ENCODE peak calls at places on chromosome 17, in nine cellular contexts. One of them, this sample, is unnamed.

GRCh38 chr17:77649717-77650211 is 308.7 kb upstream of the TNRC6C start:
- DNase-seq in HFF-Myc: peak
- DNase-seq in AG20443: no peak
- DNase-seq in heart left ventricle: no peak
- DNase-seq in upper lobe of left lung: no peak
- DNase-seq in right cardiac atrium: no peak
- DNase-seq in IMR-90: no peak
- DNase-seq in tibial artery: no peak
- DNase-seq in stimulated activated CD4-positive, alpha-beta T cell treated with anti-CD3 and anti-CD28 coated beads, Interleukin-2, amount 100 ng/mL, for 48 hours: no peak
- DNase-seq in this sample: no peak

GRCh38 chr17:34626141-34626681 is 46.8 kb downstream of the TMEM132E start:
- DNase-seq in HFF-Myc: no peak
- DNase-seq in AG20443: no peak
- DNase-seq in heart left ventricle: no peak
- DNase-seq in upper lobe of left lung: peak
- DNase-seq in right cardiac atrium: no peak
- DNase-seq in IMR-90: no peak
- DNase-seq in tibial artery: no peak
- DNase-seq in stimulated activated CD4-positive, alpha-beta T cell treated with anti-CD3 and anti-CD28 coated beads, Interleukin-2, amount 100 ng/mL, for 48 hours: no peak
- DNase-seq in this sample: no peak

GRCh38 chr17:57608369-57609124 is 136.6 kb downstream of the CCDC182 start:
- DNase-seq in HFF-Myc: no peak
- DNase-seq in AG20443: no peak
- DNase-seq in heart left ventricle: no peak
- DNase-seq in upper lobe of left lung: no peak
- DNase-seq in right cardiac atrium: no peak
- DNase-seq in IMR-90: no peak
- DNase-seq in tibial artery: no peak
- DNase-seq in stimulated activated CD4-positive, alpha-beta T cell treated with anti-CD3 and anti-CD28 coated beads, Interleukin-2, amount 100 ng/mL, for 48 hours: no peak
- DNase-seq in this sample: no peak

GRCh38 chr17:49409066-49409465 is 5.6 kb downstream of the PHB1 start:
- DNase-seq in HFF-Myc: no peak
- DNase-seq in AG20443: no peak
- DNase-seq in heart left ventricle: no peak
- DNase-seq in upper lobe of left lung: no peak
- DNase-seq in right cardiac atrium: no peak
- DNase-seq in IMR-90: no peak
- DNase-seq in tibial artery: no peak
- DNase-seq in stimulated activated CD4-positive, alpha-beta T cell treated with anti-CD3 and anti-CD28 coated beads, Interleukin-2, amount 100 ng/mL, for 48 hours: no peak
- DNase-seq in this sample: no peak

GRCh38 chr17:15249487-15249886 is 15.6 kb downstream of the PMP22 start:
- DNase-seq in HFF-Myc: no peak
- DNase-seq in AG20443: no peak
- DNase-seq in heart left ventricle: no peak
- DNase-seq in upper lobe of left lung: no peak
- DNase-seq in right cardiac atrium: no peak
- DNase-seq in IMR-90: no peak
- DNase-seq in tibial artery: no peak
- DNase-seq in stimulated activated CD4-positive, alpha-beta T cell treated with anti-CD3 and anti-CD28 coated beads, Interleukin-2, amount 100 ng/mL, for 48 hours: no peak
- DNase-seq in this sample: no peak

GRCh38 chr17:1486802-1487695 is 5.4 kb downstream of the MYO1C start:
- DNase-seq in HFF-Myc: no peak
- DNase-seq in AG20443: peak
- DNase-seq in heart left ventricle: peak
- DNase-seq in upper lobe of left lung: peak
- DNase-seq in right cardiac atrium: peak
- DNase-seq in IMR-90: no peak
- DNase-seq in tibial artery: peak
- DNase-seq in stimulated activated CD4-positive, alpha-beta T cell treated with anti-CD3 and anti-CD28 coated beads, Interleukin-2, amount 100 ng/mL, for 48 hours: peak
- DNase-seq in this sample: peak

GRCh38 chr17:38660097-38661026 is 14.4 kb downstream of the EPOP start:
- DNase-seq in HFF-Myc: no peak
- DNase-seq in AG20443: peak
- DNase-seq in heart left ventricle: no peak
- DNase-seq in upper lobe of left lung: no peak
- DNase-seq in right cardiac atrium: no peak
- DNase-seq in IMR-90: no peak
- DNase-seq in tibial artery: no peak
- DNase-seq in stimulated activated CD4-positive, alpha-beta T cell treated with anti-CD3 and anti-CD28 coated beads, Interleukin-2, amount 100 ng/mL, for 48 hours: no peak
- DNase-seq in this sample: no peak

GRCh38 chr17:50459756-50460155 is 8.9 kb downstream of the CHAD start:
- DNase-seq in HFF-Myc: no peak
- DNase-seq in AG20443: peak
- DNase-seq in heart left ventricle: no peak
- DNase-seq in upper lobe of left lung: no peak
- DNase-seq in right cardiac atrium: no peak
- DNase-seq in IMR-90: no peak
- DNase-seq in tibial artery: no peak
- DNase-seq in stimulated activated CD4-positive, alpha-beta T cell treated with anti-CD3 and anti-CD28 coated beads, Interleukin-2, amount 100 ng/mL, for 48 hours: no peak
- DNase-seq in this sample: no peak

GRCh38 chr17:73949903-73950302 is 253.6 kb upstream of the RPL38 start:
- DNase-seq in HFF-Myc: no peak
- DNase-seq in AG20443: no peak
- DNase-seq in heart left ventricle: no peak
- DNase-seq in upper lobe of left lung: no peak
- DNase-seq in right cardiac atrium: no peak
- DNase-seq in IMR-90: no peak
- DNase-seq in tibial artery: no peak
- DNase-seq in stimulated activated CD4-positive, alpha-beta T cell treated with anti-CD3 and anti-CD28 coated beads, Interleukin-2, amount 100 ng/mL, for 48 hours: no peak
- DNase-seq in this sample: no peak

GRCh38 chr17:61495161-61495857 is 43.1 kb downstream of the TBX4 start:
- DNase-seq in HFF-Myc: no peak
- DNase-seq in AG20443: no peak
- DNase-seq in heart left ventricle: no peak
- DNase-seq in upper lobe of left lung: no peak
- DNase-seq in right cardiac atrium: no peak
- DNase-seq in IMR-90: peak
- DNase-seq in tibial artery: no peak
- DNase-seq in stimulated activated CD4-positive, alpha-beta T cell treated with anti-CD3 and anti-CD28 coated beads, Interleukin-2, amount 100 ng/mL, for 48 hours: no peak
- DNase-seq in this sample: no peak

GRCh38 chr17:49005140-49005539 is 8.0 kb downstream of the IGF2BP1 start:
- DNase-seq in HFF-Myc: no peak
- DNase-seq in AG20443: no peak
- DNase-seq in heart left ventricle: no peak
- DNase-seq in upper lobe of left lung: no peak
- DNase-seq in right cardiac atrium: no peak
- DNase-seq in IMR-90: no peak
- DNase-seq in tibial artery: no peak
- DNase-seq in stimulated activated CD4-positive, alpha-beta T cell treated with anti-CD3 and anti-CD28 coated beads, Interleukin-2, amount 100 ng/mL, for 48 hours: no peak
- DNase-seq in this sample: no peak

GRCh38 chr17:38415250-38416194 is 12.7 kb upstream of the ARHGAP23 start:
- DNase-seq in HFF-Myc: no peak
- DNase-seq in AG20443: peak
- DNase-seq in heart left ventricle: no peak
- DNase-seq in upper lobe of left lung: peak
- DNase-seq in right cardiac atrium: peak
- DNase-seq in IMR-90: peak
- DNase-seq in tibial artery: no peak
- DNase-seq in stimulated activated CD4-positive, alpha-beta T cell treated with anti-CD3 and anti-CD28 coated beads, Interleukin-2, amount 100 ng/mL, for 48 hours: no peak
- DNase-seq in this sample: no peak

GRCh38 chr17:64599187-64599676 is 62.9 kb downstream of the SMURF2 start:
- DNase-seq in HFF-Myc: no peak
- DNase-seq in AG20443: no peak
- DNase-seq in heart left ventricle: no peak
- DNase-seq in upper lobe of left lung: no peak
- DNase-seq in right cardiac atrium: no peak
- DNase-seq in IMR-90: no peak
- DNase-seq in tibial artery: no peak
- DNase-seq in stimulated activated CD4-positive, alpha-beta T cell treated with anti-CD3 and anti-CD28 coated beads, Interleukin-2, amount 100 ng/mL, for 48 hours: peak
- DNase-seq in this sample: no peak

This sample was measured in right lobe of liver.